ENCODE peak calls at places on chromosomes 3 and 15, in five cellular contexts. One of them, this sample, is unnamed.

GRCh38 chr3:62379206-62379834 is 6.0 kb upstream of the FEZF2 start:
- DNase-seq in iPS-NIHi11: no peak
- DNase-seq in head of caudate nucleus: no peak
- DNase-seq in T-helper 17 cell: no peak
- DNase-seq in K562: no peak
- DNase-seq in this sample: no peak

GRCh38 chr15:67097893-67098740 is 32.7 kb downstream of the SMAD3 start:
- DNase-seq in iPS-NIHi11: no peak
- DNase-seq in K562: peak; percentile 68
- DNase-seq in T-helper 17 cell: no peak
- DNase-seq in head of caudate nucleus: no peak
- DNase-seq in this sample: peak; percentile 92

GRCh38 chr3:32614956-32615355 is 44.3 kb upstream of the DYNC1LI1 start:
- DNase-seq in K562: no peak
- DNase-seq in head of caudate nucleus: no peak
- DNase-seq in iPS-NIHi11: no peak
- DNase-seq in T-helper 17 cell: no peak
- DNase-seq in this sample: peak; percentile 56

GRCh38 chr3:134194247-134194646 is 56.4 kb downstream of the RYK start:
- DNase-seq in K562: no peak
- DNase-seq in T-helper 17 cell: no peak
- DNase-seq in head of caudate nucleus: no peak
- DNase-seq in iPS-NIHi11: no peak
- DNase-seq in this sample: no peak

GRCh38 chr15:91049378-91050127 is 27.2 kb upstream of the VPS33B start:
- DNase-seq in iPS-NIHi11: peak; percentile 57
- DNase-seq in T-helper 17 cell: no peak
- DNase-seq in K562: peak; percentile 63
- DNase-seq in head of caudate nucleus: peak; percentile 64
- DNase-seq in this sample: peak; percentile 46

GRCh38 chr15:59696332-59696731 is 7.2 kb upstream of the BNIP2 start:
- DNase-seq in K562: peak; percentile 52
- DNase-seq in head of caudate nucleus: no peak
- DNase-seq in T-helper 17 cell: no peak
- DNase-seq in iPS-NIHi11: no peak
- DNase-seq in this sample: no peak

GRCh38 chr15:51536965-51537574 is 85.5 kb downstream of the DMXL2 start:
- DNase-seq in K562: peak; percentile 21
- DNase-seq in T-helper 17 cell: no peak
- DNase-seq in head of caudate nucleus: no peak
- DNase-seq in iPS-NIHi11: peak; percentile 24
- DNase-seq in this sample: no peak

GRCh38 chr3:173371848-173372487 is 25.6 kb upstream of the NLGN1 start:
- DNase-seq in iPS-NIHi11: peak; percentile 59
- DNase-seq in K562: no peak
- DNase-seq in head of caudate nucleus: peak; percentile 63
- DNase-seq in T-helper 17 cell: no peak
- DNase-seq in this sample: peak; percentile 4

This sample was measured in HFF-Myc.